ENCODE peak calls at places on chromosomes 12 and 14, in four cellular contexts. One of them, this sample, is unnamed.

GRCh38 chr14:75399819-75400678 is 27.8 kb upstream of the JDP2 start:
- DNase-seq in K562: no peak
- DNase-seq in GM12878: no peak
- DNase-seq in H1: no peak
- DNase-seq in this sample: no peak

GRCh38 chr14:100739306-100739705 is 12.6 kb downstream of the DLK1 start:
- DNase-seq in H1: no peak
- DNase-seq in K562: no peak
- DNase-seq in GM12878: no peak
- DNase-seq in this sample: no peak

GRCh38 chr12:120628919-120629318 is 11.5 kb upstream of the CABP1 start:
- DNase-seq in GM12878: no peak
- DNase-seq in H1: no peak
- DNase-seq in K562: peak; percentile 29
- DNase-seq in this sample: no peak

GRCh38 chr12:32533971-32534590 is 134.7 kb downstream of the FGD4 start:
- DNase-seq in K562: peak; percentile 4
- DNase-seq in H1: no peak
- DNase-seq in GM12878: no peak
- DNase-seq in this sample: peak; percentile 98

GRCh38 chr12:2429032-2429431 is 365.7 kb upstream of the FKBP4 start:
- DNase-seq in K562: no peak
- DNase-seq in GM12878: no peak
- DNase-seq in H1: no peak
- DNase-seq in this sample: no peak

GRCh38 chr14:101444116-101444515 is 117.2 kb upstream of the DIO3 start:
- DNase-seq in GM12878: no peak
- DNase-seq in K562: no peak
- DNase-seq in H1: no peak
- DNase-seq in this sample: peak; percentile 65

GRCh38 chr12:112686373-112686772 is 105.2 kb upstream of the RPH3A start:
- DNase-seq in K562: no peak
- DNase-seq in GM12878: no peak
- DNase-seq in H1: no peak
- DNase-seq in this sample: peak; percentile 3

GRCh38 chr12:102811125-102811737 is 105.8 kb downstream of the PAH start:
- DNase-seq in GM12878: no peak
- DNase-seq in H1: no peak
- DNase-seq in K562: peak; percentile 57
- DNase-seq in this sample: no peak

GRCh38 chr14:61103541-61104339 is 122.7 kb downstream of the SLC38A6 start:
- DNase-seq in H1: peak; percentile 47
- DNase-seq in K562: peak; percentile 78
- DNase-seq in GM12878: no peak
- DNase-seq in this sample: peak; percentile 99

GRCh38 chr12:76551482-76551888 is 8.1 kb downstream of the OSBPL8 start:
- DNase-seq in H1: no peak
- DNase-seq in K562: peak; percentile 80
- DNase-seq in GM12878: no peak
- DNase-seq in this sample: no peak

GRCh38 chr12:6896846-6897435 is 7.7 kb upstream of the LRRC23 start:
- DNase-seq in GM12878: no peak
- DNase-seq in K562: no peak
- DNase-seq in H1: no peak
- DNase-seq in this sample: no peak

GRCh38 chr14:59632381-59632780 is 55.8 kb upstream of the CCDC175 start:
- DNase-seq in GM12878: no peak
- DNase-seq in H1: no peak
- DNase-seq in K562: peak; percentile 21
- DNase-seq in this sample: peak; percentile 6

GRCh38 chr12:24909667-24910066 is 39.2 kb downstream of the BCAT1 start:
- DNase-seq in H1: no peak
- DNase-seq in GM12878: no peak
- DNase-seq in K562: peak; percentile 24
- DNase-seq in this sample: peak; percentile 97

GRCh38 chr14:69204753-69205152 is 13.5 kb downstream of the EXD2 start:
- DNase-seq in K562: no peak
- DNase-seq in GM12878: no peak
- DNase-seq in H1: no peak
- DNase-seq in this sample: no peak
- TF ChIP-seq CHD1 in K562: no peak
- TF ChIP-seq CHD1 in GM12878: no peak
- TF ChIP-seq CHD1 in H1: no peak
- TF ChIP-seq CHD1 in this sample: no peak

GRCh38 chr12:104576178-104576778 is 119.5 kb downstream of the CHST11 start:
- DNase-seq in K562: no peak
- DNase-seq in H1: no peak
- DNase-seq in GM12878: no peak
- DNase-seq in this sample: no peak

GRCh38 chr12:104581000-104581570 is 124.3 kb downstream of the CHST11 start:
- DNase-seq in K562: no peak
- DNase-seq in GM12878: no peak
- DNase-seq in H1: no peak
- DNase-seq in this sample: peak; percentile 53

GRCh38 chr12:104579716-104580495 is 123.2 kb downstream of the CHST11 start:
- DNase-seq in GM12878: peak; percentile 57
- DNase-seq in H1: no peak
- DNase-seq in K562: no peak
- DNase-seq in this sample: no peak

GRCh38 chr12:104576980-104577925 is 120.5 kb downstream of the CHST11 start:
- DNase-seq in H1: no peak
- DNase-seq in GM12878: no peak
- DNase-seq in K562: peak; percentile 86
- DNase-seq in this sample: peak; percentile 79

DNA sequence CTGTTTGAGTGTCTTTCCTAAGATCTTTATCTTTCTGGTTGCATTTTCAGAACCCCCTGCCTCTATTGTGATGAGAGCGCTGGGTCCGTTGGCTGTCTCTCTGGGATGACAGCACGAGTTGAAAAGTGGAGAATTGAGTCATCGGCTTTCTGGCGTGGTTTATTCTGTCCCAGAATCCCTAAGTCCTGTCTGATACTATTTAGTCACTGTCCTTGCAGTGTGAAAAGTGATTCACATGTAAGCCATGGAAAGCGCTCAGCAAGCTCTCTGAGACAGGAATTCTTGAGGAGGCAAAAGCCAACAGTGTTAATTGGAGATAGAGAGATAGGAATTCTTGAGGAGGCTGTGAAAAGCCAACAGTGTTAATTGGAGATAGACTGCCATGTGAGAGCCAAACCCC is 121.7 kb downstream of the CHST11 start:
- DNase-seq in GM12878: no peak
- DNase-seq in H1: no peak
- DNase-seq in K562: peak; percentile 70
- DNase-seq in this sample: peak; percentile 84
- TF ChIP-seq CHD1 in GM12878: no peak
- TF ChIP-seq CHD1 in H1: no peak
- TF ChIP-seq CHD1 in K562: no peak
- TF ChIP-seq CHD1 in this sample: no peak

GRCh38 chr14:103518416-103519042 is 4.1 kb downstream of the CKB start:
- DNase-seq in GM12878: no peak
- DNase-seq in H1: no peak
- DNase-seq in K562: peak; percentile 77
- DNase-seq in this sample: peak; percentile 29

GRCh38 chr14:103519043-103519836 is 3.4 kb downstream of the CKB start:
- DNase-seq in GM12878: no peak
- DNase-seq in H1: no peak
- DNase-seq in K562: peak; percentile 82
- DNase-seq in this sample: no peak

GRCh38 chr14:103517626-103518415 is 4.8 kb downstream of the CKB start:
- DNase-seq in K562: no peak
- DNase-seq in GM12878: no peak
- DNase-seq in H1: no peak
- DNase-seq in this sample: no peak

GRCh38 chr14:103516426-103517171 is 6.0 kb downstream of the CKB start:
- DNase-seq in GM12878: no peak
- DNase-seq in K562: no peak
- DNase-seq in H1: no peak
- DNase-seq in this sample: no peak

DNA sequence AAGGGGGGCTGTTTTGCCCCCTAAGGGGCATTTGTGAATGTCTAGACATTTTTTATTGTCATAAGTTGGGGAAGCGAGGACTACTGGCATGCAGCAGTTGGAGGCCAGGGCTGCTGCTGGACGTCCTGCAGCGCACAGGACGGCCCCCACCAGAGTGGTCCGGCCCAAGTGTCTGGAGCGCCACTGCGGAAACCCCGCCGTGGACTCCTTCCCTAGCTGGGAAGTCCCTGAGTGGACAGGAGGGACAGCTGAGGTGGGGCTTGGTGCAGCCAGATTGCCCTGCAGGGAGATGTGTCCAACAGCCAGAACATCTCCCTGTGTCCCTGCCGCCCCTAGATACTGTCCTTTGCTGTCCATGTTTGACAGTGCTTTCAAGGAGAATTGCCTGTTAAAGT is 5.5 kb downstream of the CKB start:
- DNase-seq in H1: no peak
- DNase-seq in GM12878: no peak
- DNase-seq in K562: no peak
- DNase-seq in this sample: no peak
- TF ChIP-seq CHD1 in H1: no peak
- TF ChIP-seq CHD1 in GM12878: no peak
- TF ChIP-seq CHD1 in K562: no peak
- TF ChIP-seq CHD1 in this sample: no peak

DNA sequence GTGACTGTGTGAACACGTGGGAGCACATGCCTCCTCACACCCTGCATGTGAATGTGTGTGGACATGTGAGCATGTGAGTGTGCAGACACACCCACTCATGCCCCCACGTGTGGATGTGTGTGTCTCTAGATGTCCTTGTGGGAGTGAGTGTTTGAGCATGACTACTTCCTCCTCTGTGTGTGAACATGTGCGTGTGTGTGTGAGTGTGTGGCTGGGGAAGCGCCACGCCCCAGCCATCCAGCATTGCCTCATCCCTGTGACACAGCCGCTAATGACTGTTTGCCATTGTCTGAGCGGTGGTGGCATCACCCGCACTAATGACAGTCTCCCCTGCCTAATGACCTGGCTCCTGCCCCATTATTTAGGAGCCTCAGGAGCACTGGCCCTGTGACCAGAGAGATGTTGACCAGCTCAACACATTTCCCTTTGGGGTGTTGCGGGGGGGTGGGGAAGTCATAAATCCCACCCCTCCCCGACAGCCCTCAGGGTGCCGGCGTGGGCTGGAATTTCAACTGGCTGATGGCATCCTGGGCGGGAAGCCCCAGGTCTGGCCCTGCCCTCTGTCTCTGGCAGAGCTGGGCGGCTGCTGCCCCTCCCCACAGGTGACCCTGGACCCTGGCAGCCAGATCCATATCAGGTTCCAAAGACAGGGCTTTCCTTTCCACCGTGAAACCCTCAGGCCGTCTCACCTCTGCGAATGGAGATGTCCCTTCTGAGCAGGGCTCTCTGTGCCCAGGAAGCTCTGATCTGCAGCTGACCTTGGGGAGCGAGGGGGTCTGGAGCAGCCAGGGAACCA is 11.5 kb upstream of the KRT80 start:
- DNase-seq in H1: no peak
- DNase-seq in K562: peak; percentile 20
- DNase-seq in GM12878: no peak
- DNase-seq in this sample: peak; percentile 77
- TF ChIP-seq CHD1 in H1: no peak
- TF ChIP-seq CHD1 in K562: no peak
- TF ChIP-seq CHD1 in GM12878: no peak
- TF ChIP-seq CHD1 in this sample: no peak

This sample was measured in IMR-90.